ENCODE peak calls at places on chromosomes 5 and 9, in six cellular contexts. Y is fibroblast of lung; N is OCI-LY7; K is ovary; J is CD8-positive, alpha-beta T cell; Z is left ventricle myocardium inferior. C is an unnamed sample. For H3K9me3 and H3K4me1, the result is how much of the 10 kb centered on the place peaks cover.

GRCh38 chr5:142922223-142922952 is 152.2 kb downstream of the ARHGAP26 start:
- DNase-seq in J (no peak), Y (peak), N (peak), Z (no peak), K (no peak), C (no peak)

GRCh38 chr5:56050566-56051292 is 56.0 kb upstream of the IL6ST start:
- DNase-seq in Z (no peak), J (no peak), K (no peak), Y (no peak), N (no peak), C (no peak)

GRCh38 chr9:68462004-68462775 is 78.5 kb downstream of the TMEM252 start:
- DNase-seq in J (no peak), N (no peak), Z (no peak), Y (peak), K (no peak), C (no peak)

GRCh38 chr5:399296-400281 is 43.4 kb upstream of the EXOC3 start:
- DNase-seq in Z (peak), J (no peak), Y (peak), N (no peak), K (peak), C (peak)

GRCh38 chr5:134088994-134089560 is 25.4 kb upstream of the TCF7 start:
- DNase-seq in K (no peak), J (no peak), Z (no peak), N (no peak), Y (no peak), C (peak)

GRCh38 chr5:113166710-113167366 is 190.2 kb downstream of the DCP2 start:
- DNase-seq in K (no peak), Z (no peak), J (no peak), Y (peak), N (no peak), C (no peak)

GRCh38 chr9:76255781-76256455 is 138.3 kb downstream of the RFK start:
- DNase-seq in K (peak), N (no peak), J (no peak), Y (peak), Z (peak), C (no peak)

GRCh38 chr5:143071927-143072326 is 301.8 kb downstream of the ARHGAP26 start:
- DNase-seq in K (no peak), J (no peak), Z (no peak), Y (no peak), N (no peak), C (no peak)

GRCh38 chr5:151288180-151288579 is 15.4 kb downstream of the SLC36A3 start:
- DNase-seq in Y (no peak), N (peak), J (no peak), Z (no peak), K (no peak), C (no peak)

GRCh38 chr5:10307206-10308148 is at the start of gene CMBL:
- DNase-seq in J (no peak), Z (peak), K (peak), N (no peak), Y (peak), C (peak)

GRCh38 chr5:137753986-137754235 is 252 bp downstream of the HNRNPA0 start:
- DNase-seq in K (no peak), J (no peak), Y (no peak), Z (no peak), N (no peak), C (no peak)

GRCh38 chr9:84456526-84456925 is 116.0 kb upstream of the SLC28A3 start:
- DNase-seq in Z (no peak), Y (no peak), K (no peak), N (no peak), J (no peak), C (no peak)

GRCh38 chr5:133189881-133190280 is 138.1 kb downstream of the HSPA4 start:
- DNase-seq in Z (no peak), J (no peak), Y (no peak), N (no peak), K (no peak), C (no peak)

GRCh38 chr5:125310749-125311148 is 564.3 kb upstream of the ZNF608 start:
- DNase-seq in Y (no peak), N (no peak), K (no peak), Z (no peak), J (no peak), C (no peak)

GRCh38 chr5:134937547-134937946 is 30.2 kb upstream of the CATSPER3 start:
- DNase-seq in Z (no peak), K (no peak), J (no peak), Y (no peak), N (no peak), C (no peak)

GRCh38 chr5:10295619-10296326 is 11.9 kb downstream of the CMBL start:
- DNase-seq in J (no peak), N (no peak), K (no peak), Y (no peak), Z (no peak), C (no peak)

GRCh38 chr5:41871866-41872265 is 1.6 kb upstream of the OXCT1 start:
- DNase-seq in Z (no peak), Y (peak), N (no peak), J (no peak), K (peak), C (no peak)

GRCh38 chr5:34789021-34789531 is 49.9 kb upstream of the TTC23L start:
- DNase-seq in N (no peak), J (no peak), K (no peak), Y (peak), Z (no peak), C (no peak)

GRCh38 chr5:26847041-26847736 is 191.2 kb downstream of the CDH9 start:
- DNase-seq in N (no peak), K (no peak), J (no peak), Y (no peak), Z (no peak), C (no peak)

GRCh38 chr5:59079622-59080620 is 497.0 kb downstream of the RAB3C start:
- DNase-seq in J (no peak), Y (peak), K (no peak), N (no peak), Z (no peak), C (no peak)

GRCh38 chr5:133257977-133258376 is 206.2 kb downstream of the HSPA4 start:
- DNase-seq in Y (no peak), K (no peak), N (no peak), J (no peak), Z (no peak), C (no peak)

GRCh38 chr9:2727966-2728613 is 10.8 kb downstream of the KCNV2 start:
- DNase-seq in N (peak), K (peak), Z (no peak), J (no peak), Y (peak), C (no peak)

GRCh38 chr5:63401434-63402046 is 560.7 kb downstream of the HTR1A start:
- DNase-seq in Z (peak), Y (peak), N (peak), K (peak), J (no peak), C (no peak)

GRCh38 chr5:135129307-135129706 is 95.3 kb upstream of the PITX1 start:
- DNase-seq in N (peak), J (no peak), K (no peak), Y (no peak), Z (no peak), C (no peak)

GRCh38 chr9:81427870-81428269 is 261.5 kb downstream of the TLE1 start:
- DNase-seq in K (no peak), N (no peak), Z (no peak), Y (no peak), J (no peak), C (no peak)

GRCh38 chr5:112779531-112779930 is 41.8 kb downstream of the APC start:
- DNase-seq in J (no peak), Y (peak), Z (no peak), N (no peak), K (no peak), C (no peak)

GRCh38 chr5:53333160-53333559 is 147.3 kb upstream of the FST start:
- DNase-seq in K (no peak), J (no peak), Y (peak), Z (no peak), N (no peak), C (no peak)

GRCh38 chr5:36108758-36109245 is 42.1 kb upstream of the UGT3A2 start:
- DNase-seq in Z (no peak), Y (peak), J (no peak), N (no peak), K (no peak), C (no peak)

GRCh38 chr5:5145651-5146529 is 5.8 kb downstream of the ADAMTS16 start:
- DNase-seq in J (no peak), Y (peak), Z (no peak), N (no peak), K (no peak), C (no peak)

GRCh38 chr5:34687269-34688011 is 31.3 kb downstream of the RAI14 start:
- DNase-seq in Y (no peak), Z (no peak), J (no peak), K (no peak), N (no peak), C (no peak)

GRCh38 chr5:151449836-151450235 is 2.4 kb downstream of the SLC36A1 start:
- DNase-seq in N (no peak), K (no peak), J (no peak), Z (no peak), Y (no peak), C (no peak)

GRCh38 chr5:124511791-124512190 is 234.6 kb downstream of the ZNF608 start:
- DNase-seq in J (no peak), Y (no peak), K (no peak), N (no peak), Z (no peak), C (no peak)

GRCh38 chr5:40410939-40411635 is 268.6 kb upstream of the PTGER4 start:
- DNase-seq in J (no peak), N (no peak), Z (no peak), Y (peak), K (no peak), C (no peak)

GRCh38 chr9:133584559-133585476 is 24.4 kb downstream of the FAM163B start:
- DNase-seq in J (no peak), N (peak), Z (no peak), Y (no peak), K (no peak), C (no peak)

DNA sequence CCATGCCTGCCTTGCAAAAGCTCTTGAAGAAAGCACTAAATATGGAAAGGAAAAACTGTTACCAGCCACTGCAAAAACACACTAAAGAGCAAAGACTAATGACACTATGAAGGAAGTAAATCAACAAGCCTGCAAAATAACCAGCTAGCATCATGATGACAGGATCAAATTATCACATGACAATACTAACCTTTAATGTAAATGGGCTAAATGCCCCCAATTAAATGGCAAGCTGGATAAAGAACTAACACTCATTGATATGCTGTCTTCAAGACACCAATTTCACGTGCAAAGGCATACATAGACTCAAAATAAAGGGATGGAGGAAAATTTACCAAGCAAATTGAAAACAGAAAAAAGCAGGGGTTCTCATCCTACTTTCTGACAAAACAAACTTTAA is 231.8 kb upstream of the RGMB start:
- DNase-seq in J (no peak), Y (no peak), Z (no peak), K (no peak), N (no peak), C (no peak)
- H3K9me3 ChIP-seq in J (under half), Y (under half), Z (half or more), K (under half), N (under half), C (under half)

DNA sequence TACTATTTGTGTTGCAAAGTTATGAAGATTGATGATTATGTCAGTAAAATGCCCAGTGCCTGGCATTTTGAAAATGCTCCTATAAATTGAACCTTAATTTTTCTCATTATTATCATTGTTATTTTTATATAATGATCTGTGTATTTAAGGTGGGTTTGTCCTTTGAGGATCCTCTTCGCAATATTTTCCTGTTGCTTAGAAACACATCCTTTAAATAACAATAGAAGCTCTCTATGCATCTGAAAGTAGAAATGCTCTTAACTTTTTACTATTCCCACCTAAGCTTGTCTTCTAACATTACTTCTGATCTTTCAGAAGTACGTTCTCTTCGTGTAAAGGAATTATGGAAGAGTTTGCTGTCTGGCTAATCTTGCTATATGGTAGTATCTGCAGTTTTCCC is 214.7 kb upstream of the TLX3 start:
- DNase-seq in J (no peak), N (no peak), Y (no peak), K (no peak), Z (no peak), C (no peak)
- H3K4me3 ChIP-seq in J (no peak), N (no peak), Y (no peak), K (no peak), Z (no peak), C (no peak)

DNA sequence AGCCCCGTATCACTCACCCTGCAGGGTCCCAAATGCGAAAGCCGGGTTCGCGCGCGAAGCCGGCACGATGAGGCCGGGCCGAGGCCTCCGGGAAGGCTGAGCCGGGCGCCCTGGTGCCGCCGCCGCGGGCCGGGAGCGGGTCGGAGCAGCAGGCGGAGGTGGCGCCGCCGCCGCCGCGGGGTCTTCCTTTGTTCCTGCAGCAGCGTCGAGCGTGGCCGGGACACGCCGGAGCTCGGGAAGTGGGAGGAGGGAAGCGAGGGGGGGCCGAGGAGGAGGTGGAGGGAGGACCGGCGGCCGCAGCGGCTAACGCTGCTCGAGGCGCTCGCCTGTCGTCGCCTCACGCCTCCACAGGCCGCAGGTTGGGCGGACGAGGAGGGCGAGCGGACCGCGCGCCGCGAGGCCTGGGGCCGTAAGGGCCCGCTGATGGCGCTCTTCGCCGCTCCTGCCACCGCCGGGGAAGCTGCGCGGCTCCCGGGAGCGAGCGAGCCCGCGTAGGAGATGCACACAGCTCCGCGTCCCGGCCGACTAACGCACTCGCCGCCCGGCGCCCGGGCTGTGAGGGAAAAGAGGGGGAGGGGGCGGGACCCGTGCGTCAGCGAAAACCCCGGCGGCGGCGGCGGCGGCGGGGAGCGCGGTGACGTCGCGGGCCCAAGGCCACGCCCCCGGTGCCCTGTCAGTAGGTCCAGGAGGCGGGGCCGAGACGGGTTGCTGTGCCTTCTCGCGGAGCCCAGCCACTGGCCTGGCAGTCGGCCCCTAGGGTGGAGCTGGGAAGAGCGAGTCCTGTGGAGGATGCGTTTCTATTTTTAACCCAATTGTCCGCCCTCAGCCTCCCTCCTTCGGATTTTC is at the start of gene ZFAND5:
- DNase-seq in J (peak), Z (peak), K (peak), N (peak), Y (peak), C (peak)
- H3K4me1 ChIP-seq in J (under half), Z (half or more), K (under half), N (under half), Y (under half), C (under half)

GRCh38 chr9:111542497-111543254 is 17.7 kb downstream of the ZNF483 start:
- DNase-seq in N (no peak), Y (peak), K (no peak), J (no peak), Z (no peak), C (no peak)

GRCh38 chr9:111548623-111549022 is 23.6 kb downstream of the ZNF483 start:
- DNase-seq in K (no peak), J (no peak), Y (no peak), N (no peak), Z (no peak), C (no peak)
- H3K9me3 ChIP-seq in K (under half), J (under half), Y (under half), N (under half), Z (half or more), C (under half)

GRCh38 chr5:129652353-129653138 is 95.3 kb upstream of the MINAR2 start:
- DNase-seq in Z (no peak), J (no peak), Y (no peak), K (no peak), N (no peak), C (no peak)
- H3K4me3 ChIP-seq in Z (no peak), J (no peak), Y (no peak), K (no peak), N (no peak), C (no peak)

GRCh38 chr9:18824095-18824666 is 208.8 kb downstream of the SAXO1 start:
- DNase-seq in Z (no peak), Y (no peak), N (no peak), J (no peak), K (no peak), C (no peak)
- H3K4me1 ChIP-seq in Z (under half), Y (under half), N (under half), J (under half), K (under half), C (under half)

C was measured in Peyer's patch.